ENCODE peak calls at places on chromosomes 16 and 17, in four cellular contexts. F is brain microvascular endothelial cell; H is stimulated activated CD4-positive, alpha-beta T cell treated with anti-CD3 and anti-CD28 coated beads, Interleukin-1b, Interleukin-23, amount 100 ng/mL, for 1 hour; D is effector CD4-positive, alpha-beta T cell. K is an unnamed sample.

GRCh38 chr16:54446639-54447038 is 160.1 kb upstream of the IRX3 start:
- DNase-seq in F (peak; percentile 75), H (no peak), D (no peak), K (peak; percentile 95)

GRCh38 chr17:35695613-35696012 is 35.8 kb upstream of the RASL10B start:
- DNase-seq in F (no peak), H (no peak), D (no peak), K (no peak)

GRCh38 chr16:60755907-60756306 is 1280.3 kb downstream of the CDH8 start:
- DNase-seq in F (no peak), H (no peak), D (no peak), K (no peak)

GRCh38 chr17:9932481-9932880 is 27.4 kb upstream of the RCVRN start:
- DNase-seq in F (no peak), H (no peak), D (no peak), K (no peak)

GRCh38 chr16:80583466-80583865 is 42.7 kb downstream of the DYNLRB2 start:
- DNase-seq in F (peak; percentile 74), H (no peak), D (no peak), K (peak; percentile 85)

GRCh38 chr17:59845595-59846390 is 47.0 kb downstream of the TUBD1 start:
- DNase-seq in F (peak; percentile 75), H (no peak), D (no peak), K (peak; percentile 91)

GRCh38 chr16:63038563-63039131 is 1002.4 kb upstream of the CDH8 start:
- DNase-seq in F (no peak), H (no peak), D (no peak), K (no peak)

GRCh38 chr17:70013911-70014310 is 61.1 kb upstream of the KCNJ16 start:
- DNase-seq in F (no peak), H (no peak), D (no peak), K (no peak)

GRCh38 chr17:75684924-75685323 is 17.8 kb downstream of the SAP30BP start:
- DNase-seq in F (no peak), H (no peak), D (no peak), K (peak; percentile 81)

GRCh38 chr17:2192367-2193028 is 111.1 kb downstream of the SMG6 start:
- DNase-seq in F (peak; percentile 95), H (no peak), D (peak; percentile 17), K (peak; percentile 100)

GRCh38 chr17:65027305-65027704 is 29.2 kb downstream of the GNA13 start:
- DNase-seq in F (peak; percentile 62), H (no peak), D (peak; percentile 31), K (peak; percentile 65)

GRCh38 chr17:68378202-68379149 is 78.8 kb downstream of the WIPI1 start:
- DNase-seq in F (peak; percentile 96), H (no peak), D (no peak), K (peak; percentile 80)

GRCh38 chr17:72296456-72296855 is 175.6 kb downstream of the SOX9 start:
- DNase-seq in F (no peak), H (no peak), D (no peak), K (no peak)

GRCh38 chr17:79420318-79421243 is 190.3 kb downstream of the RBFOX3 start:
- DNase-seq in F (peak; percentile 28), H (no peak), D (no peak), K (peak; percentile 7)

GRCh38 chr16:67720236-67720635 is 1.1 kb upstream of the GFOD2 start:
- DNase-seq in F (no peak), H (no peak), D (no peak), K (no peak)